ENCODE peak calls at places on chromosomes 3 and 15, in six cellular contexts. S, Q, N, G, B and E are unnamed samples.

GRCh38 chr3:128285925-128286275 is 132.6 kb downstream of the EEFSEC start:
- DNase-seq in S (no peak), Q (no peak), N (no peak), G (no peak), B (no peak), E (no peak)

GRCh38 chr3:12143949-12144504 is 14.7 kb downstream of the TIMP4 start:
- DNase-seq in S (no peak), Q (peak), N (no peak), G (peak), B (no peak), E (no peak)

GRCh38 chr3:107689355-107689754 is 166.6 kb downstream of the BBX start:
- DNase-seq in S (no peak), Q (no peak), N (no peak), G (no peak), B (no peak), E (no peak)

GRCh38 chr15:40338041-40338657 is 2.6 kb downstream of the CCDC9B start:
- DNase-seq in S (peak), Q (peak), N (peak), G (peak), B (no peak), E (peak)

GRCh38 chr3:12155264-12155663 is 3.4 kb downstream of the TIMP4 start:
- DNase-seq in S (no peak), Q (no peak), N (no peak), G (no peak), B (no peak), E (no peak)

GRCh38 chr15:62254137-62254934 is 89.3 kb upstream of the C2CD4B start:
- DNase-seq in S (peak), Q (peak), N (peak), G (peak), B (peak), E (no peak)

GRCh38 chr3:40623567-40623966 is 98.8 kb downstream of the ZNF621 start:
- DNase-seq in S (peak), Q (peak), N (no peak), G (no peak), B (peak), E (no peak)

GRCh38 chr3:26293351-26293750 is 329.2 kb upstream of the LRRC3B start:
- DNase-seq in S (no peak), Q (no peak), N (no peak), G (no peak), B (no peak), E (no peak)

GRCh38 chr3:56633201-56633600 is 49.9 kb downstream of the TASOR start:
- DNase-seq in S (no peak), Q (no peak), N (no peak), G (no peak), B (no peak), E (no peak)

GRCh38 chr3:25678581-25678980 is 13.9 kb upstream of the TOP2B start:
- DNase-seq in S (no peak), Q (no peak), N (no peak), G (no peak), B (no peak), E (no peak)

GRCh38 chr15:48617619-48618018 is 27.9 kb downstream of the FBN1 start:
- DNase-seq in S (no peak), Q (peak), N (no peak), G (peak), B (peak), E (no peak)

GRCh38 chr3:181726351-181727121 is 14.8 kb downstream of the SOX2 start:
- DNase-seq in S (no peak), Q (no peak), N (no peak), G (no peak), B (no peak), E (peak)

GRCh38 chr15:96181873-96182301 is 148.6 kb upstream of the NR2F2 start:
- DNase-seq in S (no peak), Q (peak), N (no peak), G (peak), B (no peak), E (no peak)

GRCh38 chr3:115194461-115194860 is 47.4 kb upstream of the ZBTB20 start:
- DNase-seq in S (no peak), Q (peak), N (no peak), G (peak), B (no peak), E (no peak)

GRCh38 chr3:99753268-99753975 is 64.2 kb upstream of the CMSS1 start:
- DNase-seq in S (peak), Q (peak), N (peak), G (peak), B (no peak), E (no peak)

GRCh38 chr3:56825579-56826438 is 24.1 kb upstream of the ARHGEF3 start:
- DNase-seq in S (no peak), Q (no peak), N (no peak), G (peak), B (no peak), E (no peak)

GRCh38 chr15:74349241-74349766 is 18.1 kb downstream of the CYP11A1 start:
- DNase-seq in S (no peak), Q (no peak), N (no peak), G (no peak), B (no peak), E (no peak)

GRCh38 chr3:72270072-72270611 is 485.2 kb upstream of the PROK2 start:
- DNase-seq in S (no peak), Q (peak), N (peak), G (peak), B (peak), E (no peak)

GRCh38 chr3:128280466-128281455 is 127.5 kb downstream of the EEFSEC start:
- DNase-seq in S (no peak), Q (no peak), N (no peak), G (no peak), B (no peak), E (no peak)

GRCh38 chr3:68088216-68088615 is 433.8 kb upstream of the SUCLG2 start:
- DNase-seq in S (peak), Q (no peak), N (no peak), G (no peak), B (no peak), E (no peak)

GRCh38 chr3:122427857-122428471 is 12.1 kb upstream of the WDR5B start:
- DNase-seq in S (no peak), Q (no peak), N (no peak), G (no peak), B (no peak), E (no peak)

GRCh38 chr15:63045438-63046278 is 3.1 kb downstream of the TPM1 start:
- DNase-seq in S (no peak), Q (no peak), N (no peak), G (peak), B (no peak), E (no peak)

GRCh38 chr3:60431599-60431958 is 819.7 kb downstream of the FHIT start:
- DNase-seq in S (peak), Q (peak), N (no peak), G (peak), B (no peak), E (no peak)

GRCh38 chr3:150069158-150069536 is 98.5 kb upstream of the PFN2 start:
- DNase-seq in S (no peak), Q (no peak), N (no peak), G (peak), B (no peak), E (no peak)

GRCh38 chr3:146517684-146518435 is 26.5 kb downstream of the PLSCR1 start:
- DNase-seq in S (no peak), Q (no peak), N (no peak), G (no peak), B (no peak), E (no peak)

GRCh38 chr3:69738859-69739203 is 433 bp upstream of the MITF start:
- DNase-seq in S (no peak), Q (no peak), N (no peak), G (no peak), B (no peak), E (no peak)

GRCh38 chr15:88649753-88650551 is 11.1 kb downstream of the ISG20 start:
- DNase-seq in S (no peak), Q (no peak), N (no peak), G (no peak), B (no peak), E (no peak)

GRCh38 chr3:10645800-10646199 is 140.4 kb upstream of the ATP2B2 start:
- DNase-seq in S (no peak), Q (no peak), N (no peak), G (no peak), B (no peak), E (no peak)

GRCh38 chr3:123760817-123761216 is 123.3 kb downstream of the MYLK start:
- DNase-seq in S (no peak), Q (no peak), N (no peak), G (no peak), B (no peak), E (no peak)

GRCh38 chr3:47007482-47008257 is 28.2 kb downstream of the NBEAL2 start:
- DNase-seq in S (no peak), Q (no peak), N (no peak), G (no peak), B (no peak), E (no peak)